ENCODE peak calls at places on chromosomes 7 and 10, in seven cellular contexts. Z is K562, A is HepG2, V is GM12892, B is SK-N-SH, L is H1, U is GM12878. I is an unnamed sample.

GRCh38 chr10:1978593-1978992 is 241.3 kb upstream of the ADARB2 start:
- DNase-seq in Z (no peak), A (no peak), V (no peak), B (no peak), L (no peak), U (no peak), I (no peak)

GRCh38 chr10:90602815-90603600 is 254.8 kb downstream of the HTR7 start:
- DNase-seq in Z (no peak), A (no peak), V (no peak), B (no peak), L (no peak), U (no peak), I (no peak)

GRCh38 chr10:91144961-91145360 is 75.5 kb upstream of the PCGF5 start:
- DNase-seq in Z (no peak), A (no peak), V (no peak), B (no peak), L (no peak), U (no peak), I (no peak)

GRCh38 chr10:128764190-128764589 is 638.0 kb upstream of the MKI67 start:
- DNase-seq in Z (no peak), A (no peak), V (no peak), B (no peak), L (no peak), U (no peak), I (no peak)

GRCh38 chr7:91289633-91290260 is 25.5 kb downstream of the FZD1 start:
- DNase-seq in Z (no peak), A (no peak), V (no peak), B (no peak), L (no peak), U (no peak), I (no peak)

GRCh38 chr7:7134036-7134435 is 48.3 kb upstream of the C1GALT1 start:
- DNase-seq in Z (no peak), A (no peak), V (no peak), B (no peak), L (no peak), U (no peak), I (no peak)

GRCh38 chr7:150857276-150858055 is 5.1 kb downstream of the AOC1 start:
- DNase-seq in Z (no peak), A (no peak), V (no peak), B (no peak), L (no peak), U (no peak), I (no peak)

GRCh38 chr7:14639801-14640200 is 262.8 kb downstream of the DGKB start:
- DNase-seq in Z (no peak), A (no peak), V (no peak), B (no peak), L (no peak), U (no peak), I (no peak)

GRCh38 chr7:84953294-84953693 is 233.6 kb downstream of the SEMA3D start:
- DNase-seq in Z (no peak), A (no peak), V (no peak), B (no peak), L (no peak), U (no peak), I (no peak)

GRCh38 chr10:90969148-90969547 is 48.3 kb upstream of the ANKRD1 start:
- DNase-seq in Z (no peak), A (no peak), V (no peak), B (no peak), L (no peak), U (no peak), I (no peak)

GRCh38 chr7:69773535-69774225 is 175.4 kb downstream of the AUTS2 start:
- DNase-seq in Z (no peak), A (no peak), V (no peak), B (no peak), L (no peak), U (no peak), I (no peak)

GRCh38 chr10:58782876-58783859 is 270.5 kb downstream of the BICC1 start:
- DNase-seq in Z (no peak), A (no peak), V (no peak), B (no peak), L (no peak), U (no peak), I (no peak)

GRCh38 chr7:56009695-56010094 is 41.5 kb downstream of the PSPH start:
- DNase-seq in Z (no peak), A (peak; percentile 65), V (no peak), B (no peak), L (no peak), U (no peak), I (no peak)

GRCh38 chr10:25704622-25705021 is 229.4 kb upstream of the MYO3A start:
- DNase-seq in Z (no peak), A (no peak), V (no peak), B (no peak), L (no peak), U (no peak), I (no peak)

DNA sequence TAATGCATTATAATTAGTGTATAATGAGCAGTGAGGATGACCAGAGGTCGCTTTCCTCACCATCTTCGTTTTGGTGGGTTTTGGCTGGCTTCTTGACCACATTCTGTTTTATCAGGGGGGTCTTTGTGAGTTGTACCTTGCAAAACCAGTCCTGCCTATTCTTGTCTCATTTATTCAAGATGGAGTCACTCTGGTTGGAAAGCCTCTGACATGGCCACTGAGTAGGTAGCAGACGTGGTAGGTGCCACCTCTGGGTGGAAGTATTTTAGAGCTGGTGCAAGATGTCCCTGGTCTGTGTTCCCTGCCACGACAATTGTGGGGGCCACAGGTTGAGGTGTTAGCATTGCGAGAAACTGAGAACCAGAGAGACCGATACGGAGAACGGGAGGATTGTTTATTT is 107.3 kb upstream of the SDK1 start:
- DNase-seq in Z (no peak), A (no peak), V (no peak), B (no peak), L (no peak), U (no peak), I (no peak)
- TF ChIP-seq TAF1 in Z (no peak), A (no peak), V (no peak), B (no peak), L (no peak), U (no peak), I (no peak)

DNA sequence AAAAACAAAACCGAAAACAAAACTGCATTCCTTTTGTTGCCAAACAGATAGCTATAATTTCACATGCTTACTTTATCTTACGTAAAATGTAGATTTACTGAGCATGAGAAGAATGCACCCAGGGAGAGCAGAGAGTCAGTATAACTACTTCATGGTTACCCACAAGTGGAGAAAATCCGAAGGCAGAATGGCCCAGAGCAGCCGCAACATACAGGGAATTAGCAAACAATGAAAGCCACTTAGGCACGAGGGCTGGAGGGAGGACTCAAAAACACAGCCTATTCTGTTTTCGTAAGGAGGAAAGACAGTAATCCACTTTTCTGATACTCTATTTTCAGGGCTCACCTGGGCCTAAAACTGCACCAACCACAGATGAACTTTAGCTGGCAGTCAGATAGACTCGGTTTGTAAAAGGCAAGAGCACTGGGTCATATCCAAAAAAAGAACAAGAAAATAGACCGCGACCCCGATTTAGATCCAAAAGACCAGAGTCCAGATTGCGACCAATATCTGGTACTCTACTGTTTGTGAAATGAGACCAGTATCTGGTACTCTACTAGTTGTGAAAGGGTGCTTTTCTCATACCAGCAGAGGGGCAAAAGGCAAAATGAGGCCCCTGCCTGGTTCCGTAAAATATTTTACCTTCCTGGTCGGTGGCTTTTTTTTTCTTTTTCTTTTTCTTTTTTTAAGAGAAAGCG is 1.3 kb downstream of the ITPRIP start:
- DNase-seq in Z (no peak), A (peak; percentile 20), V (no peak), B (no peak), L (no peak), U (no peak), I (no peak)
- TF ChIP-seq POLR2AphosphoS5 in Z (no peak), A (no peak), V (no peak), B (no peak), L (no peak), U (no peak), I (no peak)

DNA sequence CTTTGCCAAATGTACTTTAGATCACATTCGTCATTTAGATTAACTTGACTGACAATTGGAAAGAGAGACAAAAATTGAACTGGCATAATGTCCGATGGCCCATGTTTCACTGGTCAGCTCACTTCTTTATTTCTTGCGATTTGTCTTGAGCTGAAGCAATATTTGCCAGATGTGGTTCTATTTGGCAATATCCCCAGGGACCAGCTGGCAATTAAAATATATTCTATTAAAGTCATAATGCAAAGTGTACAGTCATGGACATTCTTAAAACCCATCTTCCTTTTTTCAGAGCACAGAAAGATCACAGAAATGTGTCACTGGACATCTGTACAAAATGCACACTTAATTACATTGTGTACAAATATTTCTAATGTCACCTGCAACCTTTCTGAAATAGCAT is 26.3 kb downstream of the NEBL start:
- DNase-seq in Z (no peak), A (no peak), V (no peak), B (no peak), L (no peak), U (no peak), I (no peak)
- TF ChIP-seq TAF1 in Z (no peak), A (no peak), V (no peak), B (no peak), L (no peak), U (no peak), I (no peak)

DNA sequence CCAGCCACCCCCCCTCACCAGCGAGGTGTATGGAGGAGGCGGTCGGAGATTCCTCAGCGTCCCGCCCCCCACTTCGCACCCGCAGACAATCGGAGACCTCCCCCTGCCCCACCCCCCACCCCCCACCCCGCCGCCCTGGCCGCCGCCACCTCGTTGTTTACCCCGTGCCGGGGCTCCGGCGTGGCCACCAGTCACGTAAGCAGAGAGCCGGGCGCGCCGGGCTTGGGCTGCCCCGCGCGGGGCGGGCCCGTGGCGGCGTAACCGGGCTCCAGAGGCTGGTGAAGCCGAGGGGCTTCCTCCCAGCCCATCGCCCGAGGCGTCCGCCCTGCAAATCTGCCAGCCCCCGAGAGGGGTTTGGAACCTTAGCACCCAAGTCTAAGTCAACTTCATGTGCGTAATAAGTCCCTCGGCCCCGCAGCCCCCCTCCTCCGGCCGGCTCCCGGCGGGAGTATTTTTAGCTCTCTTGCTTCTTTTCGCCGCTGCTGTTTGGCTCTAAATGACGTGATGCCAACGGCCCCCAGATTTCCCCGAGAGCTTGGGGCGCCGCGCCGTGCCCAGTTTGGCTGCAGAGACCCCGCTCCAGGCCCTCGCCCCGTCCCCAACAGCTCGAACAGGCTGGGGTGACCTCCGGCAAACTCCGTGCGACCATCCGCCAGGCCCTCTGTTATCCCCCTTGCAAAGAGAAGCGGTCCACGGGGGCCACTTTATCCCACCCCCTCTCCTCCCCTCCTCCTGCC is 2.7 kb downstream of the MXI1 start:
- DNase-seq in Z (peak; percentile 43), A (no peak), V (no peak), B (peak; percentile 82), L (no peak), U (no peak), I (no peak)
- TF ChIP-seq POLR2AphosphoS5 in Z (no peak), A (no peak), V (no peak), B (no peak), L (no peak), U (no peak), I (no peak)

I was measured in GM12891.